ENCODE peak calls at places on chromosomes 13 and 19, in six cellular contexts. One of them, this sample, is unnamed.

GRCh38 chr19:47729468-47729798 is 15.9 kb upstream of the NOP53 start:
- DNase-seq in amygdala: no peak
- DNase-seq in CD4-positive, alpha-beta memory T cell: no peak
- DNase-seq in T-helper 2 cell: no peak
- DNase-seq in stomach: peak
- DNase-seq in RWPE1: peak
- DNase-seq in this sample: peak

GRCh38 chr13:74246398-74246975 is 112.3 kb upstream of the KLF12 start:
- DNase-seq in amygdala: no peak
- DNase-seq in CD4-positive, alpha-beta memory T cell: no peak
- DNase-seq in T-helper 2 cell: no peak
- DNase-seq in stomach: no peak
- DNase-seq in RWPE1: no peak
- DNase-seq in this sample: peak

GRCh38 chr19:41928754-41929535 is 696 bp upstream of the ERFL start:
- DNase-seq in amygdala: no peak
- DNase-seq in CD4-positive, alpha-beta memory T cell: peak
- DNase-seq in T-helper 2 cell: no peak
- DNase-seq in stomach: no peak
- DNase-seq in RWPE1: no peak
- DNase-seq in this sample: no peak

GRCh38 chr19:12331211-12331941 is 2.1 kb downstream of the ZNF563 start:
- DNase-seq in amygdala: no peak
- DNase-seq in CD4-positive, alpha-beta memory T cell: no peak
- DNase-seq in T-helper 2 cell: no peak
- DNase-seq in stomach: no peak
- DNase-seq in RWPE1: no peak
- DNase-seq in this sample: no peak

GRCh38 chr13:110826101-110826500 is 88.8 kb downstream of the ANKRD10 start:
- DNase-seq in amygdala: no peak
- DNase-seq in CD4-positive, alpha-beta memory T cell: no peak
- DNase-seq in T-helper 2 cell: no peak
- DNase-seq in stomach: no peak
- DNase-seq in RWPE1: no peak
- DNase-seq in this sample: no peak

GRCh38 chr19:41321600-41322270 is 11.8 kb downstream of the CCDC97 start:
- DNase-seq in amygdala: no peak
- DNase-seq in CD4-positive, alpha-beta memory T cell: no peak
- DNase-seq in T-helper 2 cell: no peak
- DNase-seq in stomach: no peak
- DNase-seq in RWPE1: no peak
- DNase-seq in this sample: peak

GRCh38 chr13:97938701-97939475 is 14.6 kb upstream of the IPO5 start:
- DNase-seq in amygdala: peak
- DNase-seq in CD4-positive, alpha-beta memory T cell: no peak
- DNase-seq in T-helper 2 cell: no peak
- DNase-seq in stomach: no peak
- DNase-seq in RWPE1: no peak
- DNase-seq in this sample: no peak

GRCh38 chr13:97630725-97631124 is 196.8 kb downstream of the RAP2A start:
- DNase-seq in amygdala: no peak
- DNase-seq in CD4-positive, alpha-beta memory T cell: no peak
- DNase-seq in T-helper 2 cell: no peak
- DNase-seq in stomach: no peak
- DNase-seq in RWPE1: no peak
- DNase-seq in this sample: no peak

GRCh38 chr19:30171795-30172642 is 200.2 kb upstream of the ZNF536 start:
- DNase-seq in amygdala: no peak
- DNase-seq in CD4-positive, alpha-beta memory T cell: no peak
- DNase-seq in T-helper 2 cell: no peak
- DNase-seq in stomach: no peak
- DNase-seq in RWPE1: no peak
- DNase-seq in this sample: no peak

GRCh38 chr13:98033277-98034247 is 80.1 kb downstream of the IPO5 start:
- DNase-seq in amygdala: no peak
- DNase-seq in CD4-positive, alpha-beta memory T cell: no peak
- DNase-seq in T-helper 2 cell: no peak
- DNase-seq in stomach: no peak
- DNase-seq in RWPE1: peak
- DNase-seq in this sample: peak

GRCh38 chr19:17216058-17216670 is 1.0 kb downstream of the USE1 start:
- DNase-seq in amygdala: no peak
- DNase-seq in CD4-positive, alpha-beta memory T cell: no peak
- DNase-seq in T-helper 2 cell: no peak
- DNase-seq in stomach: no peak
- DNase-seq in RWPE1: no peak
- DNase-seq in this sample: no peak

GRCh38 chr19:11265785-11266236 is 3.5 kb upstream of the DOCK6 start:
- DNase-seq in amygdala: no peak
- DNase-seq in CD4-positive, alpha-beta memory T cell: no peak
- DNase-seq in T-helper 2 cell: no peak
- DNase-seq in stomach: peak
- DNase-seq in RWPE1: peak
- DNase-seq in this sample: no peak

GRCh38 chr13:94233401-94233800 is 246.1 kb downstream of the DCT start:
- DNase-seq in amygdala: no peak
- DNase-seq in CD4-positive, alpha-beta memory T cell: no peak
- DNase-seq in T-helper 2 cell: no peak
- DNase-seq in stomach: no peak
- DNase-seq in RWPE1: peak
- DNase-seq in this sample: peak

GRCh38 chr19:28394705-28395104 is 818.2 kb downstream of the UQCRFS1 start:
- DNase-seq in amygdala: no peak
- DNase-seq in CD4-positive, alpha-beta memory T cell: no peak
- DNase-seq in T-helper 2 cell: no peak
- DNase-seq in stomach: no peak
- DNase-seq in RWPE1: no peak
- DNase-seq in this sample: no peak

GRCh38 chr13:21033224-21033855 is 28.0 kb downstream of the LATS2 start:
- DNase-seq in amygdala: no peak
- DNase-seq in CD4-positive, alpha-beta memory T cell: no peak
- DNase-seq in T-helper 2 cell: no peak
- DNase-seq in stomach: peak
- DNase-seq in RWPE1: no peak
- DNase-seq in this sample: peak

GRCh38 chr19:17035842-17036424 is 9.3 kb upstream of the CPAMD8 start:
- DNase-seq in amygdala: no peak
- DNase-seq in CD4-positive, alpha-beta memory T cell: no peak
- DNase-seq in T-helper 2 cell: no peak
- DNase-seq in stomach: peak
- DNase-seq in RWPE1: no peak
- DNase-seq in this sample: no peak

GRCh38 chr13:35549481-35549880 is 73.0 kb upstream of the MAB21L1 start:
- DNase-seq in amygdala: no peak
- DNase-seq in CD4-positive, alpha-beta memory T cell: no peak
- DNase-seq in T-helper 2 cell: no peak
- DNase-seq in stomach: no peak
- DNase-seq in RWPE1: peak
- DNase-seq in this sample: peak

GRCh38 chr13:61052175-61052574 is 363.5 kb downstream of the PCDH20 start:
- DNase-seq in amygdala: no peak
- DNase-seq in CD4-positive, alpha-beta memory T cell: no peak
- DNase-seq in T-helper 2 cell: no peak
- DNase-seq in stomach: no peak
- DNase-seq in RWPE1: no peak
- DNase-seq in this sample: no peak

GRCh38 chr13:27079421-27079958 is 92.1 kb downstream of the USP12 start:
- DNase-seq in amygdala: no peak
- DNase-seq in CD4-positive, alpha-beta memory T cell: no peak
- DNase-seq in T-helper 2 cell: no peak
- DNase-seq in stomach: no peak
- DNase-seq in RWPE1: no peak
- DNase-seq in this sample: peak

GRCh38 chr19:51598159-51598915 is 27.3 kb downstream of the ZNF175 start:
- DNase-seq in amygdala: no peak
- DNase-seq in CD4-positive, alpha-beta memory T cell: no peak
- DNase-seq in T-helper 2 cell: no peak
- DNase-seq in stomach: no peak
- DNase-seq in RWPE1: no peak
- DNase-seq in this sample: no peak

GRCh38 chr13:96730676-96731075 is 263.6 kb downstream of the OXGR1 start:
- DNase-seq in amygdala: no peak
- DNase-seq in CD4-positive, alpha-beta memory T cell: no peak
- DNase-seq in T-helper 2 cell: no peak
- DNase-seq in stomach: no peak
- DNase-seq in RWPE1: no peak
- DNase-seq in this sample: no peak